ENCODE peak calls at places on chromosomes 6 and 20, in nine cellular contexts. L is DND-41, J is neural crest cell, X is dorsolateral prefrontal cortex, D is GM12864, F is BJ, W is GM20000, A is H9, U is progenitor cell of endocrine pancreas. K is an unnamed sample.

GRCh38 chr6:158384671-158385110 is 72.4 kb downstream of the TULP4 start:
- DNase-seq in L (no peak), J (no peak), X (no peak), D (no peak), F (no peak), W (no peak), A (no peak), U (no peak), K (no peak)

GRCh38 chr6:149872233-149872632 is 8.1 kb upstream of the LRP11 start:
- DNase-seq in L (no peak), J (no peak), X (no peak), D (no peak), F (no peak), W (no peak), A (no peak), U (no peak), K (no peak)

GRCh38 chr6:84536914-84537638 is 227.3 kb downstream of the TBX18 start:
- DNase-seq in L (no peak), J (no peak), X (no peak), D (no peak), F (no peak), W (no peak), A (no peak), U (no peak), K (no peak)

GRCh38 chr6:90186637-90187361 is 109.8 kb downstream of the BACH2 start:
- DNase-seq in L (no peak), J (no peak), X (no peak), D (no peak), F (no peak), W (no peak), A (no peak), U (no peak), K (no peak)

GRCh38 chr6:23963137-23963536 is 162.9 kb upstream of the NRSN1 start:
- DNase-seq in L (no peak), J (no peak), X (no peak), D (no peak), F (no peak), W (no peak), A (no peak), U (no peak), K (no peak)

GRCh38 chr6:144675231-144675861 is 390.2 kb downstream of the UTRN start:
- DNase-seq in L (peak; percentile 87), J (no peak), X (no peak), D (no peak), F (no peak), W (no peak), A (no peak), U (no peak), K (no peak)

GRCh38 chr20:478949-479429 is 16.7 kb upstream of the TBC1D20 start:
- DNase-seq in L (peak; percentile 43), J (peak; percentile 16), X (no peak), D (peak; percentile 41), F (no peak), W (peak; percentile 54), A (no peak), U (no peak), K (no peak)

GRCh38 chr20:37897008-37897548 is 5.8 kb upstream of the VSTM2L start:
- DNase-seq in L (no peak), J (peak; percentile 45), X (no peak), D (no peak), F (no peak), W (no peak), A (peak; percentile 57), U (no peak), K (no peak)

GRCh38 chr6:167937948-167938911 is 59.2 kb upstream of the KIF25 start:
- DNase-seq in L (no peak), J (no peak), X (no peak), D (no peak), F (no peak), W (no peak), A (peak; percentile 43), U (no peak), K (no peak)

GRCh38 chr20:17304785-17305184 is 77.9 kb downstream of the PCSK2 start:
- DNase-seq in L (no peak), J (no peak), X (no peak), D (no peak), F (no peak), W (no peak), A (no peak), U (no peak), K (no peak)

GRCh38 chr6:107679457-107679856 is 144.7 kb downstream of the SCML4 start:
- DNase-seq in L (peak; percentile 26), J (no peak), X (peak; percentile 60), D (no peak), F (no peak), W (no peak), A (peak; percentile 79), U (no peak), K (no peak)
- TF ChIP-seq CTCF in L (no peak), J (no peak), X (no peak), D (no peak), F (no peak), W (no peak), A (no peak), U (no peak), K (no peak)

GRCh38 chr6:125886914-125887313 is 69.7 kb upstream of the HINT3 start:
- DNase-seq in L (no peak), J (no peak), X (no peak), D (no peak), F (no peak), W (no peak), A (no peak), U (no peak), K (no peak)

GRCh38 chr6:125884656-125885055 is 71.9 kb upstream of the HINT3 start:
- DNase-seq in L (no peak), J (no peak), X (no peak), D (no peak), F (no peak), W (no peak), A (no peak), U (no peak), K (no peak)

GRCh38 chr6:125887372-125887771 is 69.2 kb upstream of the HINT3 start:
- DNase-seq in L (no peak), J (no peak), X (no peak), D (no peak), F (no peak), W (no peak), A (no peak), U (no peak), K (no peak)

GRCh38 chr6:125888989-125889656 is 67.4 kb upstream of the HINT3 start:
- DNase-seq in L (no peak), J (no peak), X (no peak), D (no peak), F (no peak), W (peak; percentile 14), A (peak; percentile 51), U (no peak), K (no peak)
- TF ChIP-seq CTCF in L (peak; percentile 50), J (peak; percentile 49), X (no peak), D (peak; percentile 38), F (peak; percentile 40), W (peak; percentile 25), A (peak; percentile 79), U (peak; percentile 47), K (peak; percentile 45)

GRCh38 chr6:98787961-98788360 is 46.4 kb upstream of the POU3F2 start:
- DNase-seq in L (no peak), J (peak; percentile 20), X (peak; percentile 50), D (no peak), F (no peak), W (no peak), A (peak; percentile 60), U (no peak), K (no peak)
- TF ChIP-seq CTCF in L (no peak), J (no peak), X (no peak), D (no peak), F (no peak), W (no peak), A (no peak), U (no peak), K (no peak)

GRCh38 chr20:2421247-2421646 is 40.5 kb downstream of the TGM6 start:
- DNase-seq in L (no peak), J (no peak), X (no peak), D (no peak), F (no peak), W (no peak), A (no peak), U (no peak), K (no peak)
- TF ChIP-seq CTCF in L (no peak), J (no peak), X (no peak), D (no peak), F (peak; percentile 22), W (no peak), A (peak; percentile 42), U (peak; percentile 21), K (peak; percentile 21)

GRCh38 chr6:128519931-128520435 is 416 bp downstream of the PTPRK start:
- DNase-seq in L (no peak), J (no peak), X (no peak), D (no peak), F (no peak), W (peak; percentile 37), A (no peak), U (peak; percentile 52), K (no peak)
- TF ChIP-seq CTCF in L (no peak), J (no peak), X (no peak), D (no peak), F (no peak), W (no peak), A (no peak), U (no peak), K (no peak)

DNA sequence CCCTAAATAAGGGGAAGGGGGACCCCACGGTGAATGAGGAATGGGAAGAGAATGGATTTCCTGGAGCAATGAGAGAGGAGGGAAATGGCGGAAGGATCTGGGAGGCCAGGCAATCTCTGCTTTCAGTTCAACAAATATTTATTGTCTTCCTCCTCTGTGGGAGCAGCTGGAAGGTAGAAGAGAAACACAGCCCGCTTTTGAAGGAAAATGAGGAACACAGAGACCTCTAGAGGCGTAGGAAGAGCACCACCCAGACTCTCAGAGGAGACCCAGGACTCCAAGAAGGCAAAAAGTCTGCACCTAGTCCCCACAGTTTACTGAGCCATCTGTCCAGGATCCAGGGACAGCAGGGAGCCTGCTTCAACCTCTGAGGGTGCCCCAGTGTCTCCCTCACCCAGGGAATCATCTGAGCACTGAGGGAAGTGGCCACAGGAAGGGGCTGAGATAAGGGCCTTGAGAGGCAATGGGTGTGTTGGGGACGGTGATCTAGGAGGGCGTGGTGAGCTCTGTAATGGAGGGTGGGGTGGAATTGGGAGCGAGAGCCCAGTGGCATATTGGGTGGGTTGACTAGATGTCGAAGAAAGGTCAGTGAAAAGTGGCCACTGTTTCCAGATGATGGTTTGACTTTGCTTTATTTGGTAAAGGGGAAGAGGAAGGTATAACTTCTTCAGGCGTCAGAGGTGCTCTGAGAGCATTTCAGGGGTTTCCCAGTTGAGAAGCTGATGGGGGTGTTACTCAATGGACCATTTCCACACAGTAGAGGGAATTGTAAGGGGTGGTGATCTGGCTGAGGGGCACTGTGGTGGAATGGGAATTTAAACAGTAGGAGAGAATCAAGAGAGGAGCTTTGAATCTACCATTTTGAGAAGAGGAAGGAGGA is 610 bp downstream of the PSORS1C1 start:
- DNase-seq in L (no peak), J (no peak), X (no peak), D (no peak), F (no peak), W (no peak), A (no peak), U (no peak), K (no peak)
- TF ChIP-seq CTCF in L (peak; percentile 22), J (no peak), X (peak; percentile 29), D (peak; percentile 16), F (peak; percentile 52), W (no peak), A (peak; percentile 45), U (no peak), K (no peak)

GRCh38 chr20:32017711-32018251 is 7.5 kb downstream of the CCM2L start:
- DNase-seq in L (no peak), J (no peak), X (no peak), D (no peak), F (no peak), W (peak; percentile 67), A (peak; percentile 98), U (peak; percentile 79), K (peak; percentile 47)
- TF ChIP-seq CTCF in L (no peak), J (peak; percentile 58), X (no peak), D (peak; percentile 33), F (no peak), W (no peak), A (peak; percentile 68), U (peak; percentile 72), K (no peak)

K was measured in D721Med.